ENCODE peak calls at places on chromosomes 5 and 9, in four cellular contexts. G is AG08395, T is A549, F is iPS-NIHi11. M is an unnamed sample.

GRCh38 chr9:81506941-81507864 is 182.1 kb downstream of the TLE1 start:
- DNase-seq in F (no peak), G (no peak), T (no peak), M (no peak)

GRCh38 chr5:124074500-124074899 is 562.5 kb downstream of the CSNK1G3 start:
- DNase-seq in G (no peak), F (no peak), T (no peak), M (no peak)

GRCh38 chr5:179192185-179192890 is 132.2 kb downstream of the ZNF354C start:
- DNase-seq in G (no peak), F (no peak), T (no peak), M (no peak)

GRCh38 chr9:114285166-114285867 is 37.6 kb upstream of the ORM1 start:
- DNase-seq in G (peak; percentile 92), T (no peak), F (no peak), M (peak; percentile 91)

GRCh38 chr5:53423724-53424123 is 56.7 kb upstream of the FST start:
- DNase-seq in F (no peak), G (peak; percentile 31), T (no peak), M (no peak)

GRCh38 chr9:83011611-83012010 is 51.3 kb downstream of the RASEF start:
- DNase-seq in T (no peak), F (no peak), G (peak; percentile 11), M (no peak)

GRCh38 chr5:1104327-1105006 is 7.4 kb downstream of the SLC12A7 start:
- DNase-seq in F (no peak), G (no peak), T (no peak), M (no peak)

GRCh38 chr5:137091473-137091872 is 407.7 kb downstream of the SPOCK1 start:
- DNase-seq in F (peak; percentile 43), G (no peak), T (no peak), M (no peak)

GRCh38 chr9:131366745-131367401 is 27.0 kb upstream of the PRRC2B start:
- DNase-seq in F (peak; percentile 66), T (peak; percentile 65), G (peak; percentile 38), M (peak; percentile 81)

GRCh38 chr9:88957526-88957925 is 33.7 kb upstream of the S1PR3 start:
- DNase-seq in T (no peak), G (no peak), F (no peak), M (no peak)

GRCh38 chr9:89491688-89492087 is 6.2 kb downstream of the SEMA4D start:
- DNase-seq in T (no peak), G (no peak), F (no peak), M (no peak)

GRCh38 chr5:150349681-150350275 is 7.7 kb upstream of the TCOF1 start:
- DNase-seq in F (no peak), G (no peak), T (no peak), M (no peak)

M was measured in cardiac muscle cell.